ENCODE peak calls at places on chromosomes 11 and 22, in eight cellular contexts. One of them, this sample, is unnamed.
A peak's percentile ranks its signal among the peaks of the same experiment; 100 is the strongest.

GRCh38 chr11:94017446-94017845 is 3.7 kb upstream of the HEPHL1 start:
- DNase-seq in naive thymus-derived CD8-positive, alpha-beta T cell: no peak
- DNase-seq in NCI-H1105: no peak
- DNase-seq in RCC 7860: no peak
- DNase-seq in CD4-positive, alpha-beta T cell: no peak
- DNase-seq in AML-193: no peak
- DNase-seq in effector memory CD8-positive, alpha-beta T cell: no peak
- DNase-seq in HEK293T: no peak
- DNase-seq in this sample: no peak

GRCh38 chr11:7577883-7578242 is 64.1 kb downstream of the PPFIBP2 start:
- DNase-seq in CD4-positive, alpha-beta T cell: no peak
- DNase-seq in effector memory CD8-positive, alpha-beta T cell: no peak
- DNase-seq in RCC 7860: no peak
- DNase-seq in HEK293T: no peak
- DNase-seq in NCI-H1105: no peak
- DNase-seq in naive thymus-derived CD8-positive, alpha-beta T cell: no peak
- DNase-seq in AML-193: peak; percentile 73
- DNase-seq in this sample: no peak

GRCh38 chr11:67240575-67241389 is 25.5 kb upstream of the GRK2 start:
- DNase-seq in HEK293T: no peak
- DNase-seq in NCI-H1105: peak; percentile 15
- DNase-seq in naive thymus-derived CD8-positive, alpha-beta T cell: peak; percentile 88
- DNase-seq in effector memory CD8-positive, alpha-beta T cell: peak; percentile 82
- DNase-seq in CD4-positive, alpha-beta T cell: peak; percentile 80
- DNase-seq in RCC 7860: peak; percentile 62
- DNase-seq in AML-193: peak; percentile 48
- DNase-seq in this sample: peak; percentile 57

GRCh38 chr11:75801362-75802021 is 13.5 kb upstream of the UVRAG start:
- DNase-seq in effector memory CD8-positive, alpha-beta T cell: no peak
- DNase-seq in RCC 7860: no peak
- DNase-seq in NCI-H1105: no peak
- DNase-seq in naive thymus-derived CD8-positive, alpha-beta T cell: no peak
- DNase-seq in CD4-positive, alpha-beta T cell: no peak
- DNase-seq in HEK293T: no peak
- DNase-seq in AML-193: no peak
- DNase-seq in this sample: no peak

GRCh38 chr22:20153945-20154344 is 3.1 kb upstream of the CCDC188 start:
- DNase-seq in NCI-H1105: no peak
- DNase-seq in naive thymus-derived CD8-positive, alpha-beta T cell: no peak
- DNase-seq in effector memory CD8-positive, alpha-beta T cell: no peak
- DNase-seq in HEK293T: no peak
- DNase-seq in CD4-positive, alpha-beta T cell: no peak
- DNase-seq in AML-193: no peak
- DNase-seq in RCC 7860: no peak
- DNase-seq in this sample: no peak

GRCh38 chr22:30371981-30372380 is 15.2 kb downstream of the CCDC157 start:
- DNase-seq in HEK293T: no peak
- DNase-seq in CD4-positive, alpha-beta T cell: no peak
- DNase-seq in effector memory CD8-positive, alpha-beta T cell: no peak
- DNase-seq in NCI-H1105: no peak
- DNase-seq in AML-193: no peak
- DNase-seq in RCC 7860: no peak
- DNase-seq in naive thymus-derived CD8-positive, alpha-beta T cell: no peak
- DNase-seq in this sample: no peak

GRCh38 chr11:130894322-130895025 is 21.8 kb downstream of the SNX19 start:
- DNase-seq in effector memory CD8-positive, alpha-beta T cell: peak; percentile 62
- DNase-seq in RCC 7860: peak; percentile 35
- DNase-seq in naive thymus-derived CD8-positive, alpha-beta T cell: peak; percentile 39
- DNase-seq in NCI-H1105: peak; percentile 67
- DNase-seq in CD4-positive, alpha-beta T cell: peak; percentile 60
- DNase-seq in HEK293T: peak; percentile 69
- DNase-seq in AML-193: peak; percentile 62
- DNase-seq in this sample: peak; percentile 60

GRCh38 chr11:28833670-28834069 is 725.5 kb downstream of the METTL15 start:
- DNase-seq in effector memory CD8-positive, alpha-beta T cell: no peak
- DNase-seq in HEK293T: no peak
- DNase-seq in CD4-positive, alpha-beta T cell: no peak
- DNase-seq in naive thymus-derived CD8-positive, alpha-beta T cell: no peak
- DNase-seq in RCC 7860: peak; percentile 95
- DNase-seq in NCI-H1105: no peak
- DNase-seq in AML-193: no peak
- DNase-seq in this sample: peak; percentile 94

GRCh38 chr11:99632969-99633368 is 612.2 kb downstream of the CNTN5 start:
- DNase-seq in RCC 7860: no peak
- DNase-seq in naive thymus-derived CD8-positive, alpha-beta T cell: no peak
- DNase-seq in HEK293T: no peak
- DNase-seq in effector memory CD8-positive, alpha-beta T cell: no peak
- DNase-seq in NCI-H1105: no peak
- DNase-seq in AML-193: peak; percentile 52
- DNase-seq in CD4-positive, alpha-beta T cell: no peak
- DNase-seq in this sample: no peak

GRCh38 chr11:69490516-69490915 is 9.1 kb downstream of the LINC01488 start:
- DNase-seq in effector memory CD8-positive, alpha-beta T cell: no peak
- DNase-seq in RCC 7860: no peak
- DNase-seq in HEK293T: no peak
- DNase-seq in naive thymus-derived CD8-positive, alpha-beta T cell: no peak
- DNase-seq in CD4-positive, alpha-beta T cell: no peak
- DNase-seq in AML-193: no peak
- DNase-seq in NCI-H1105: no peak
- DNase-seq in this sample: no peak

GRCh38 chr22:44522526-44523170 is 24.6 kb upstream of the RTL6 start:
- DNase-seq in HEK293T: no peak
- DNase-seq in NCI-H1105: no peak
- DNase-seq in CD4-positive, alpha-beta T cell: no peak
- DNase-seq in AML-193: no peak
- DNase-seq in RCC 7860: no peak
- DNase-seq in naive thymus-derived CD8-positive, alpha-beta T cell: no peak
- DNase-seq in effector memory CD8-positive, alpha-beta T cell: no peak
- DNase-seq in this sample: no peak

GRCh38 chr11:59172345-59173079 is 580 bp downstream of the DTX4 start:
- DNase-seq in NCI-H1105: no peak
- DNase-seq in AML-193: no peak
- DNase-seq in naive thymus-derived CD8-positive, alpha-beta T cell: no peak
- DNase-seq in HEK293T: peak; percentile 15
- DNase-seq in RCC 7860: no peak
- DNase-seq in effector memory CD8-positive, alpha-beta T cell: no peak
- DNase-seq in CD4-positive, alpha-beta T cell: no peak
- DNase-seq in this sample: no peak

GRCh38 chr11:72075756-72076155 is 4.6 kb downstream of the NUMA1 start:
- DNase-seq in CD4-positive, alpha-beta T cell: no peak
- DNase-seq in effector memory CD8-positive, alpha-beta T cell: no peak
- DNase-seq in RCC 7860: no peak
- DNase-seq in AML-193: no peak
- DNase-seq in NCI-H1105: no peak
- DNase-seq in HEK293T: no peak
- DNase-seq in naive thymus-derived CD8-positive, alpha-beta T cell: no peak
- DNase-seq in this sample: no peak

GRCh38 chr11:118304809-118305248 is 299 bp downstream of the CD3E start:
- DNase-seq in effector memory CD8-positive, alpha-beta T cell: peak; percentile 66
- DNase-seq in HEK293T: no peak
- DNase-seq in RCC 7860: no peak
- DNase-seq in AML-193: no peak
- DNase-seq in NCI-H1105: no peak
- DNase-seq in CD4-positive, alpha-beta T cell: peak; percentile 28
- DNase-seq in naive thymus-derived CD8-positive, alpha-beta T cell: no peak
- DNase-seq in this sample: no peak

GRCh38 chr22:17965538-17966402 is 58.6 kb downstream of the MICAL3 start:
- DNase-seq in AML-193: no peak
- DNase-seq in naive thymus-derived CD8-positive, alpha-beta T cell: no peak
- DNase-seq in RCC 7860: no peak
- DNase-seq in CD4-positive, alpha-beta T cell: no peak
- DNase-seq in HEK293T: no peak
- DNase-seq in effector memory CD8-positive, alpha-beta T cell: no peak
- DNase-seq in NCI-H1105: no peak
- DNase-seq in this sample: no peak

GRCh38 chr11:71481101-71481960 is 28.3 kb downstream of the NADSYN1 start:
- DNase-seq in NCI-H1105: no peak
- DNase-seq in naive thymus-derived CD8-positive, alpha-beta T cell: no peak
- DNase-seq in HEK293T: no peak
- DNase-seq in RCC 7860: no peak
- DNase-seq in effector memory CD8-positive, alpha-beta T cell: no peak
- DNase-seq in AML-193: no peak
- DNase-seq in CD4-positive, alpha-beta T cell: no peak
- DNase-seq in this sample: no peak

GRCh38 chr11:70900540-70900939 is 351.8 kb downstream of the SHANK2 start:
- DNase-seq in CD4-positive, alpha-beta T cell: no peak
- DNase-seq in effector memory CD8-positive, alpha-beta T cell: no peak
- DNase-seq in naive thymus-derived CD8-positive, alpha-beta T cell: no peak
- DNase-seq in RCC 7860: no peak
- DNase-seq in AML-193: no peak
- DNase-seq in NCI-H1105: no peak
- DNase-seq in HEK293T: no peak
- DNase-seq in this sample: no peak

GRCh38 chr11:73870261-73870660 is 6.4 kb downstream of the COA4 start:
- DNase-seq in HEK293T: no peak
- DNase-seq in NCI-H1105: no peak
- DNase-seq in effector memory CD8-positive, alpha-beta T cell: no peak
- DNase-seq in RCC 7860: no peak
- DNase-seq in naive thymus-derived CD8-positive, alpha-beta T cell: no peak
- DNase-seq in CD4-positive, alpha-beta T cell: no peak
- DNase-seq in AML-193: no peak
- DNase-seq in this sample: no peak

GRCh38 chr11:121723261-121723741 is 270.5 kb upstream of the SORL1-AS1 start:
- DNase-seq in AML-193: no peak
- DNase-seq in RCC 7860: no peak
- DNase-seq in naive thymus-derived CD8-positive, alpha-beta T cell: no peak
- DNase-seq in CD4-positive, alpha-beta T cell: no peak
- DNase-seq in effector memory CD8-positive, alpha-beta T cell: no peak
- DNase-seq in NCI-H1105: no peak
- DNase-seq in HEK293T: no peak
- DNase-seq in this sample: no peak

GRCh38 chr11:1074244-1075221 is at the start of gene MUC2:
- DNase-seq in effector memory CD8-positive, alpha-beta T cell: no peak
- DNase-seq in RCC 7860: no peak
- DNase-seq in HEK293T: no peak
- DNase-seq in AML-193: no peak
- DNase-seq in CD4-positive, alpha-beta T cell: no peak
- DNase-seq in NCI-H1105: no peak
- DNase-seq in naive thymus-derived CD8-positive, alpha-beta T cell: no peak
- DNase-seq in this sample: no peak

GRCh38 chr22:43432883-43433415 is 21.1 kb downstream of the MPPED1 start:
- DNase-seq in RCC 7860: no peak
- DNase-seq in CD4-positive, alpha-beta T cell: no peak
- DNase-seq in NCI-H1105: no peak
- DNase-seq in effector memory CD8-positive, alpha-beta T cell: no peak
- DNase-seq in naive thymus-derived CD8-positive, alpha-beta T cell: no peak
- DNase-seq in HEK293T: no peak
- DNase-seq in AML-193: no peak
- DNase-seq in this sample: no peak

GRCh38 chr22:45551310-45552016 is 48.8 kb downstream of the FBLN1 start:
- DNase-seq in effector memory CD8-positive, alpha-beta T cell: no peak
- DNase-seq in NCI-H1105: no peak
- DNase-seq in naive thymus-derived CD8-positive, alpha-beta T cell: no peak
- DNase-seq in RCC 7860: no peak
- DNase-seq in HEK293T: no peak
- DNase-seq in AML-193: no peak
- DNase-seq in CD4-positive, alpha-beta T cell: no peak
- DNase-seq in this sample: no peak

GRCh38 chr11:119977881-119978280 is 160.0 kb downstream of the TRIM29 start:
- DNase-seq in CD4-positive, alpha-beta T cell: no peak
- DNase-seq in naive thymus-derived CD8-positive, alpha-beta T cell: no peak
- DNase-seq in NCI-H1105: no peak
- DNase-seq in effector memory CD8-positive, alpha-beta T cell: no peak
- DNase-seq in HEK293T: no peak
- DNase-seq in AML-193: no peak
- DNase-seq in RCC 7860: no peak
- DNase-seq in this sample: no peak

GRCh38 chr11:75352417-75353206 is 1.2 kb upstream of the ARRB1 start:
- DNase-seq in HEK293T: no peak
- DNase-seq in naive thymus-derived CD8-positive, alpha-beta T cell: peak; percentile 15
- DNase-seq in RCC 7860: no peak
- DNase-seq in NCI-H1105: peak; percentile 67
- DNase-seq in effector memory CD8-positive, alpha-beta T cell: peak; percentile 23
- DNase-seq in CD4-positive, alpha-beta T cell: no peak
- DNase-seq in AML-193: peak; percentile 77
- DNase-seq in this sample: no peak